ENCODE peak calls at places on chromosomes 4 and X, in five cellular contexts. U, N, T, Z and Y are unnamed samples.
A peak's percentile ranks its signal among the peaks of the same experiment; 100 is the strongest.

GRCh38 chr4:96352051-96352517 is 512.2 kb downstream of the PDHA2 start:
- DNase-seq in U (peak; percentile 14), N (peak; percentile 49), T (no peak), Z (peak; percentile 23), Y (no peak)

GRCh38 chr4:95219109-95219508 is 329.7 kb downstream of the UNC5C start:
- DNase-seq in U (no peak), N (no peak), T (no peak), Z (peak; percentile 71), Y (no peak)

GRCh38 chr4:100428051-100428450 is 89.8 kb downstream of the EMCN start:
- DNase-seq in U (peak; percentile 93), N (no peak), T (no peak), Z (no peak), Y (peak; percentile 35)

GRCh38 chr4:15793506-15794363 is 15.6 kb downstream of the CD38 start:
- DNase-seq in U (peak; percentile 29), N (no peak), T (no peak), Z (no peak), Y (no peak)

GRCh38 chrX:132025085-132025484 is 2.0 kb downstream of the STK26 start:
- DNase-seq in U (no peak), N (peak; percentile 41), T (no peak), Z (no peak), Y (no peak)

GRCh38 chrX:105190252-105190853 is 30.1 kb downstream of the TEX13A start:
- DNase-seq in U (peak; percentile 22), N (peak; percentile 10), T (peak; percentile 9), Z (peak; percentile 40), Y (peak; percentile 39)

GRCh38 chr4:187075514-187075913 is 351.9 kb upstream of the FAT1 start:
- DNase-seq in U (no peak), N (no peak), T (no peak), Z (peak; percentile 37), Y (no peak)

GRCh38 chr4:113433116-113433515 is 328.4 kb downstream of the CAMK2D start:
- DNase-seq in U (no peak), N (no peak), T (no peak), Z (no peak), Y (no peak)

GRCh38 chrX:23666282-23666681 is 1.0 kb upstream of the PRDX4 start:
- DNase-seq in U (no peak), N (no peak), T (no peak), Z (no peak), Y (no peak)

GRCh38 chrX:145848451-145848850 is 30.8 kb downstream of the SLITRK2 start:
- DNase-seq in U (no peak), N (no peak), T (no peak), Z (no peak), Y (no peak)

GRCh38 chrX:13220916-13221315 is 98.9 kb downstream of the ATXN3L start:
- DNase-seq in U (peak; percentile 98), N (no peak), T (no peak), Z (peak; percentile 63), Y (peak; percentile 34)

GRCh38 chr4:168636506-168637176 is 139.8 kb downstream of the PALLD start:
- DNase-seq in U (peak; percentile 55), N (no peak), T (no peak), Z (peak; percentile 89), Y (peak; percentile 61)

GRCh38 chrX:106479920-106480319 is 131.9 kb upstream of the RADX start:
- DNase-seq in U (no peak), N (no peak), T (no peak), Z (no peak), Y (no peak)

GRCh38 chr4:26557164-26557563 is 26.7 kb upstream of the TBC1D19 start:
- DNase-seq in U (peak; percentile 32), N (no peak), T (no peak), Z (peak; percentile 97), Y (no peak)

GRCh38 chr4:16192631-16193483 is 33.4 kb downstream of the TAPT1 start:
- DNase-seq in U (no peak), N (no peak), T (no peak), Z (peak; percentile 32), Y (no peak)

GRCh38 chr4:87009095-87009648 is 74.4 kb downstream of the AFF1 start:
- DNase-seq in U (no peak), N (no peak), T (peak; percentile 37), Z (no peak), Y (no peak)

GRCh38 chrX:16882188-16882587 is 12.0 kb upstream of the RBBP7 start:
- DNase-seq in U (peak; percentile 20), N (peak; percentile 2), T (peak; percentile 67), Z (peak; percentile 28), Y (peak; percentile 11)

GRCh38 chr4:149823770-149824221 is 8.2 kb upstream of the IQCM start:
- DNase-seq in U (peak; percentile 76), N (no peak), T (no peak), Z (peak; percentile 83), Y (no peak)

GRCh38 chrX:2677764-2678163 is 13.3 kb upstream of the CD99 start:
- DNase-seq in U (peak; percentile 92), N (no peak), T (no peak), Z (peak; percentile 99), Y (peak; percentile 74)

GRCh38 chr4:78627966-78628678 is 76.6 kb downstream of the ANXA3 start:
- DNase-seq in U (no peak), N (no peak), T (no peak), Z (no peak), Y (no peak)

GRCh38 chr4:54941994-54942552 is 183.3 kb downstream of the KDR start:
- DNase-seq in U (no peak), N (peak; percentile 33), T (peak; percentile 70), Z (no peak), Y (no peak)

GRCh38 chrX:97685753-97686152 is 802.0 kb downstream of the RPA4 start:
- DNase-seq in U (peak; percentile 12), N (peak; percentile 46), T (peak; percentile 53), Z (peak; percentile 47), Y (no peak)

GRCh38 chrX:100829730-100830129 is 9.5 kb downstream of the CSTF2 start:
- DNase-seq in U (peak; percentile 78), N (no peak), T (no peak), Z (peak; percentile 1), Y (no peak)

GRCh38 chr4:6221851-6222760 is 21.8 kb upstream of the JAKMIP1 start:
- DNase-seq in U (peak; percentile 5), N (peak; percentile 92), T (no peak), Z (no peak), Y (no peak)

GRCh38 chr4:67035501-67035900 is 509.8 kb downstream of the CENPC start:
- DNase-seq in U (peak; percentile 91), N (no peak), T (no peak), Z (no peak), Y (peak; percentile 17)

GRCh38 chr4:83297548-83298260 is 13.1 kb upstream of the COQ2 start:
- DNase-seq in U (no peak), N (no peak), T (no peak), Z (no peak), Y (no peak)

GRCh38 chrX:65595460-65595876 is 60.9 kb upstream of the LAS1L start:
- DNase-seq in U (peak; percentile 81), N (peak; percentile 92), T (peak; percentile 91), Z (peak; percentile 94), Y (peak; percentile 67)

GRCh38 chr4:6535329-6535692 is 39.7 kb upstream of the MAN2B2 start:
- DNase-seq in U (no peak), N (no peak), T (no peak), Z (no peak), Y (no peak)

GRCh38 chr4:74875451-74875850 is 57.5 kb upstream of the PARM1 start:
- DNase-seq in U (no peak), N (no peak), T (no peak), Z (no peak), Y (no peak)

GRCh38 chrX:9566150-9566621 is 101.3 kb downstream of the TBL1X start:
- DNase-seq in U (peak; percentile 54), N (no peak), T (no peak), Z (peak; percentile 85), Y (peak; percentile 34)

DNA sequence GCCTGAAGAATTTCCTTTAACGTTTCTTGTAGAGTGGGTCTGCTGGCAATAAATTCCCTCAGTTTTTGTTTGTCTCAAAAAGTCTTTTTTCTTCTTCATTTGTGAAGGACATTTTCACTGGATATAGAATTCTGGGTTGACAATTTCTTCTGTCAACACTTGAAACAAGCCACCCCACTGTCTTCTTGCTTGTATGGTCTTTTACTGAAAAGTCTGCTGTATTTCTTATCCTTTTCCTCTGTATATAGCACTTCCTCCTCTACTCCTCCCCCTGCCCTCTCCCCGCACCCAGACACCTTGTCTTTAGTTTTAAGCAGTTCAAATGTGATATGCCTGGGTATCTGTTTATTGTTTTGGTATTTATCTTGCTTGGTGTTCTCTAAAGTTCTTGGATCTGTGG is 23.3 kb downstream of the SLC9A7 start:
- DNase-seq in U (no peak), N (no peak), T (no peak), Z (no peak), Y (no peak)
- H3K79me2 ChIP-seq in U (peaks cover 33% of the 10 kb centered on the region), N (no peaks in the 10 kb centered on the region), T (peaks cover 67% of the 10 kb centered on the region), Z (no peaks in the 10 kb centered on the region), Y (peaks cover 16% of the 10 kb centered on the region)

GRCh38 chrX:46408553-46409407 is 136.4 kb downstream of the ZNF674 start:
- DNase-seq in U (peak; percentile 39), N (peak; percentile 74), T (peak; percentile 55), Z (peak; percentile 80), Y (no peak)

GRCh38 chrX:46404774-46405173 is 140.4 kb downstream of the ZNF674 start:
- DNase-seq in U (no peak), N (no peak), T (no peak), Z (no peak), Y (no peak)

GRCh38 chrX:46407036-46407752 is 138.0 kb downstream of the ZNF674 start:
- DNase-seq in U (no peak), N (no peak), T (no peak), Z (no peak), Y (no peak)

GRCh38 chrX:46407753-46408130 is 137.5 kb downstream of the ZNF674 start:
- DNase-seq in U (no peak), N (no peak), T (no peak), Z (peak; percentile 7), Y (no peak)
- H2AFZ ChIP-seq in U (peak overlapping the region; percentile 14), N (no peak overlapping the region), T (no peak overlapping the region), Z (peak overlapping the region; percentile 35), Y (no peak overlapping the region)

DNA sequence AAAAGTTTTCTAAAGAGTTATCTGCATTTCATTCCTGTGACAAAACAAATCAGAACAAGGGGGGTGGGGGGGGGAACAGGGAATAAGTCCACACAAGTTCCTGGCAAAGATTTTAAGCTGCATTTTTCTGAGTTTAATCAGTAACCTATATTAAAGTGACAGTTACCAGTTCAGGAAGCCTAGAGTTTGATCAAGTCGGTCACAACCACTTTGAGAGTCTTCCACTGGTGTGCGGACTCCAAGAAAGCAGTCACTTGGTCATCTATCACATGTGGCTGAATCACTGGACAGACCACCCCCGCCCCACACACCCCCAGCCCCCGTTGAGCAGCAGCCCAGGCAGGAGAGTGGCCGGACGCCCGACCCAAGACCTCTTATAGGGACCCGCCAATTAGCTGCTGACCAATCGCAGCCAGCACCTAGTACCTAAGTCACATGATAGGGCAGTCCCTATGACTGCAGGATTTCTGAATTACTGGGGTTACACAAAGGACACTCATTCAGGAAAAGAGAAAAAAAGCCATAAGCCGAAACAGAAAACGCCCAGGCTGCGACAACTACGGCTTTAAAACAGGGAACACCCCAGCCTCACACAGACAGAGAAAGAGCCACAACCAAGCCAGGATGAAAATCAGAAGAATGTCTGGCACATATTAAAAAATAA is 569.4 kb upstream of the DIPK2B start:
- DNase-seq in U (peak; percentile 86), N (peak; percentile 26), T (no peak), Z (peak; percentile 96), Y (peak; percentile 54)
- H3K79me2 ChIP-seq in U (peaks cover 96% of the 10 kb centered on the region), N (peaks cover 91% of the 10 kb centered on the region), T (no peaks in the 10 kb centered on the region), Z (peaks cover 89% of the 10 kb centered on the region), Y (peaks cover 94% of the 10 kb centered on the region)

GRCh38 chrX:110021180-110022022 is 18.5 kb downstream of the TMEM164 start:
- DNase-seq in U (no peak), N (no peak), T (no peak), Z (peak; percentile 53), Y (no peak)

GRCh38 chrX:110022555-110023448 is 19.9 kb downstream of the TMEM164 start:
- DNase-seq in U (no peak), N (no peak), T (no peak), Z (no peak), Y (no peak)

GRCh38 chrX:110026099-110026844 is 23.4 kb downstream of the TMEM164 start:
- DNase-seq in U (peak; percentile 85), N (peak; percentile 26), T (no peak), Z (no peak), Y (peak; percentile 70)
- H2AFZ ChIP-seq in U (peak overlapping the region; percentile 30), N (no peak overlapping the region), T (no peak overlapping the region), Z (no peak overlapping the region), Y (no peak overlapping the region)